ENCODE peak calls at places on chromosomes 16 and 17, in ten cellular contexts. R, A, E, V, O, X, S, H, C and W are unnamed samples.

GRCh38 chr17:18191071-18191667 is 7.5 kb downstream of the ALKBH5 start:
- DNase-seq in R (no peak), X (no peak), V (no peak), E (no peak), O (no peak), A (no peak), C (no peak), H (no peak), S (no peak), W (no peak)

GRCh38 chr16:28844226-28844885 is 1.8 kb downstream of the TUFM start:
- DNase-seq in O (no peak), V (no peak), S (no peak), H (no peak), C (no peak), R (no peak), X (no peak), A (no peak), E (no peak), W (no peak)

GRCh38 chr16:29820271-29820701 is at the start of gene MVP:
- DNase-seq in A (peak), E (no peak), H (peak), R (peak), O (no peak), X (peak), C (peak), V (peak), S (no peak), W (no peak)

GRCh38 chr16:88468289-88469129 is 15.4 kb downstream of the ZFPM1 start:
- DNase-seq in X (no peak), C (peak), O (no peak), A (peak), H (no peak), R (no peak), E (no peak), S (peak), V (peak), W (no peak)

GRCh38 chr17:40307691-40308289 is 1.2 kb upstream of the RARA start:
- DNase-seq in R (no peak), O (no peak), S (no peak), V (no peak), X (peak), A (no peak), C (no peak), E (no peak), H (no peak), W (no peak)

GRCh38 chr17:3558603-3559269 is 1.1 kb upstream of the TRPV3 start:
- DNase-seq in S (no peak), A (peak), C (peak), X (peak), E (no peak), H (peak), O (no peak), R (no peak), V (no peak), W (no peak)

GRCh38 chr17:61009619-61010018 is 332.0 kb downstream of the BCAS3 start:
- DNase-seq in S (peak), O (no peak), E (no peak), X (no peak), R (no peak), H (no peak), A (no peak), C (no peak), V (peak), W (no peak)

GRCh38 chr16:86949116-86949515 is 368.1 kb downstream of the C16orf95 start:
- DNase-seq in V (no peak), A (no peak), R (no peak), X (no peak), O (no peak), S (no peak), H (no peak), C (no peak), E (no peak), W (no peak)

GRCh38 chr17:7204335-7204734 is 15.3 kb downstream of the DLG4 start:
- DNase-seq in O (no peak), V (no peak), H (no peak), A (no peak), C (no peak), E (no peak), S (no peak), R (no peak), X (no peak), W (no peak)

GRCh38 chr17:77507116-77507885 is 366.5 kb downstream of the SEC14L1 start:
- DNase-seq in R (no peak), V (peak), E (no peak), X (no peak), O (no peak), A (no peak), C (no peak), H (no peak), S (peak), W (no peak)

GRCh38 chr17:19747829-19748806 is at the start of gene ALDH3A1:
- DNase-seq in X (no peak), R (no peak), O (no peak), H (no peak), A (peak), S (no peak), E (no peak), V (no peak), C (no peak), W (no peak)

GRCh38 chr16:17437142-17437720 is 33.5 kb downstream of the XYLT1 start:
- DNase-seq in O (no peak), V (no peak), C (no peak), R (no peak), A (no peak), X (no peak), S (peak), H (no peak), E (no peak), W (no peak)

GRCh38 chr16:16127469-16128116 is 95.7 kb downstream of the ABCC6 start:
- DNase-seq in O (peak), S (peak), V (peak), H (peak), R (peak), A (peak), E (peak), C (peak), X (peak), W (peak)

GRCh38 chr17:36814958-36815357 is 122.3 kb upstream of the LHX1 start:
- DNase-seq in R (no peak), A (no peak), O (no peak), V (no peak), H (no peak), C (no peak), S (no peak), E (no peak), X (no peak), W (no peak)

GRCh38 chr16:57629516-57630401 is 1.3 kb downstream of the ADGRG1 start:
- DNase-seq in H (no peak), V (no peak), R (no peak), E (no peak), S (no peak), A (no peak), C (no peak), O (no peak), X (no peak), W (no peak)

GRCh38 chr16:57627184-57627871 is 1.1 kb upstream of the ADGRG1 start:
- DNase-seq in O (no peak), R (no peak), E (peak), H (peak), S (peak), C (no peak), V (no peak), X (peak), A (peak), W (peak)

GRCh38 chr16:57626420-57627170 is 1.8 kb upstream of the ADGRG1 start:
- DNase-seq in C (no peak), O (no peak), R (no peak), H (no peak), A (no peak), X (no peak), V (no peak), S (no peak), E (no peak), W (no peak)

GRCh38 chr16:57628782-57629181 is 352 bp downstream of the ADGRG1 start:
- DNase-seq in E (no peak), R (no peak), H (no peak), O (no peak), V (no peak), A (no peak), X (no peak), C (no peak), S (no peak), W (no peak)

GRCh38 chr16:57628008-57628781 is at the start of gene ADGRG1:
- DNase-seq in E (peak), S (peak), A (peak), R (peak), O (peak), H (peak), C (peak), V (peak), X (peak), W (peak)
- TF ChIP-seq CTCF in E (peak), S (peak), A (peak), R (no peak), O (no peak), H (peak), C (no peak), V (peak), X (peak), W (no peak)

DNA sequence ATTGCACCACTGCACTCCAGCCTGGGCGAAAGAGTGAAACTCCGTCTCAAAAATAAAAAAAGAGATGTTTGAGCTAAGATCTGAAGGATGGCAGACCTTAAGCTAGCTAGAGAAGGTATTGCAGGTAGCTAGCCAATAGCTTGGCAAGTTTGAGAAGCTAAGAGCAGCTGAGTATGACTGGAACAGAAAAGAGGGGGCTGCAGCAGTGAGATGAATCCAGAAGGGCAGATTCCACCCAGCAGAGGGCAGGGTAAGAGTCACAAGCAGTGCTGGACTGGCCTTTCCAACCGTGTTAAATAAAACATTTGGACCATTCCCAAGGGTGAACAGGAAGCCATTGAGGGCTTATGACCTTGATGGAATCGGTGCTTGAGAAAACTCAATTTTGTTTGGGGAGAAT is 5.7 kb upstream of the PHAF1 start:
- DNase-seq in S (peak), A (peak), H (no peak), O (no peak), V (peak), R (no peak), C (no peak), E (no peak), X (peak), W (no peak)
- TF ChIP-seq CTCF in S (peak), A (peak), H (peak), O (peak), V (peak), R (peak), C (peak), E (peak), X (no peak), W (peak)

GRCh38 chr16:68596266-68596665 is 48.8 kb upstream of the CDH3 start:
- DNase-seq in C (no peak), A (no peak), E (no peak), S (no peak), O (no peak), R (no peak), X (no peak), V (no peak), H (no peak), W (no peak)

GRCh38 chr16:68590201-68590994 is 51.3 kb downstream of the ZFP90 start:
- DNase-seq in S (peak), H (peak), O (peak), C (no peak), E (no peak), A (peak), X (peak), V (peak), R (peak), W (peak)

GRCh38 chr16:68592466-68593337 is 52.4 kb upstream of the CDH3 start:
- DNase-seq in S (no peak), V (no peak), O (no peak), A (peak), H (no peak), C (no peak), R (no peak), X (no peak), E (no peak), W (no peak)
- TF ChIP-seq CTCF in S (peak), V (peak), O (no peak), A (peak), H (peak), C (no peak), R (no peak), X (no peak), E (peak), W (peak)

GRCh38 chr17:32342603-32343325 is 791 bp upstream of the C17orf75 start:
- DNase-seq in R (no peak), V (no peak), O (no peak), E (no peak), X (no peak), H (no peak), C (no peak), A (no peak), S (no peak), W (no peak)
- TF ChIP-seq CTCF in R (no peak), V (no peak), O (no peak), E (no peak), X (no peak), H (no peak), C (no peak), A (no peak), S (no peak), W (no peak)

GRCh38 chr17:48860034-48860433 is 29.2 kb downstream of the CALCOCO2 start:
- DNase-seq in C (no peak), V (no peak), S (no peak), R (no peak), H (no peak), O (no peak), E (no peak), A (no peak), X (no peak), W (no peak)
- TF ChIP-seq CTCF in C (no peak), V (peak), S (no peak), R (peak), H (peak), O (peak), E (peak), A (peak), X (no peak), W (no peak)

DNA sequence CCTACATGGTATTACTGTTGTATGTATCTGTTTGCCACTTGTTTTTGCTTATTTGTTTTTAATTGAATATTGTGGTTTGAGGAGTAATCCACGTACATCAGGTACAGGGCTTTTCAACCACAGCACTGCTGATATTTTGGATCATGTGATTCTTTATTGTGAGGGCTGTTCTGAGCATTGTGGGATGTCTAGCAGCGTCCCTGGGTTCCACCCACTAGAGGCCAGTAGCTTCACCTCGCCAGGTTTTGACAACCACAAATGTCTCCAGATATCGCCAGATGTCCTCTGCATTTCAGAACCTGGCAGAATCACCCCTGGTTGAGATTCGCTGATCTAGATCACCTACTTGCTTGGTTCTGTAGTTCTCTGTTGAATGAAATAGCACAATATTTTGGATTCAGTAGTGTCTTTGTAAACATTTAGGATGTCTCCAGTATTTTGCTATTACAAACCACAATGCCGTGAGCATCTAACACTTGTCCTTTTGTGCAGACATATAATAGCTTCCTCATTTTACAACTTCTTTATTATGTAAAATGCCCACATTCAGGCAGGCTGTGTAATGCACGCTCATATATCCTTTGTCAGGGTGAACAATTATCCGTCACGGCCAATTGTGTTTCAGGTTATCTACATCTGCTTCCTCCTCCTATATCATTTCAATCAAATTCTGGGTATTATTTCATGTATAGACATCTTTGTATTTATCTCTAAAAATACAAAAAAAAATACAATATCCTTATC is 380.3 kb downstream of the SNX29 start:
- DNase-seq in C (no peak), S (no peak), E (no peak), V (no peak), X (no peak), A (no peak), H (no peak), R (no peak), O (no peak), W (no peak)
- TF ChIP-seq CTCF in C (no peak), S (no peak), E (no peak), V (peak), X (no peak), A (peak), H (no peak), R (no peak), O (no peak), W (no peak)

GRCh38 chr17:29585080-29585751 is 4.2 kb downstream of the GIT1 start:
- DNase-seq in H (no peak), A (no peak), R (no peak), O (no peak), C (no peak), V (no peak), X (no peak), S (no peak), E (no peak), W (no peak)
- TF ChIP-seq CTCF in H (peak), A (peak), R (no peak), O (no peak), C (no peak), V (peak), X (no peak), S (peak), E (peak), W (peak)

GRCh38 chr17:79064026-79064425 is 10.6 kb upstream of the ENGASE start:
- DNase-seq in V (no peak), C (no peak), R (no peak), X (no peak), S (no peak), O (no peak), E (no peak), A (no peak), H (no peak), W (no peak)

GRCh38 chr17:79066963-79067362 is 7.7 kb upstream of the ENGASE start:
- DNase-seq in X (no peak), E (no peak), H (no peak), C (no peak), A (no peak), R (no peak), S (no peak), O (no peak), V (no peak), W (no peak)

GRCh38 chr17:79071161-79071560 is 3.5 kb upstream of the ENGASE start:
- DNase-seq in S (no peak), H (no peak), V (no peak), C (no peak), O (no peak), X (no peak), A (no peak), E (no peak), R (no peak), W (no peak)

GRCh38 chr17:79070266-79070880 is 4.3 kb upstream of the ENGASE start:
- DNase-seq in O (no peak), X (no peak), E (no peak), H (no peak), S (no peak), C (no peak), V (no peak), A (no peak), R (no peak), W (no peak)

DNA sequence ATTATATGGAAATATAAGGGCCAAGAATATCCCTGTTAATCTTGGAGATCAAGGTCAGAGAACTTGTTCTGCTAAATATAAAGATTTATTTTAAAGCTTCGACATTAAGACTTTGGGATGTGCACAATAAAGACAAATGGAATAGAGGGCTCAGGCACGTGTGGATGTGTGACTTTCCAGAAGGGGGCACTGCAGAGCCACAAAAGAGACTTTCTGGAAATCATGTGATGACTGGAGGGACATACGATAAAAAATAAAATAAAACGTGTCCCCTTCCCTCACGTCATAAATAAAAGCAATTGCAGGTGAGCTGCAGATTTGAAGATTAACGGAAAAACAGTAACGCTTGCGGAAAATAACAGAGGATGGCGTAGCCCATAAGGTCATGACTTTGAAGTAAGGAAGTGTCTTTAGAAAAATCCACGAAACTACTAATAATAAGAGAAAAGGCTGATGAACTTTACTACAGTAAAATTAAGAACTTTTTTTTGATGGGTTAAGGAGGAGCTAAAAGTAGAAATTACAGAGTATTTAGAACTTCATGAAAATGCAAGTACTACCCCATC is 9.4 kb upstream of the ENGASE start:
- DNase-seq in V (peak), S (peak), C (peak), E (no peak), R (no peak), A (peak), H (peak), X (peak), O (no peak), W (no peak)
- TF ChIP-seq CTCF in V (peak), S (peak), C (peak), E (peak), R (peak), A (peak), H (peak), X (peak), O (peak), W (peak)

GRCh38 chr17:2170023-2170422 is 115.1 kb downstream of the HIC1 start:
- DNase-seq in H (no peak), C (no peak), E (no peak), V (no peak), A (peak), O (no peak), X (no peak), R (no peak), S (no peak), W (no peak)
- TF ChIP-seq CTCF in H (peak), C (no peak), E (no peak), V (peak), A (peak), O (no peak), X (no peak), R (no peak), S (peak), W (no peak)

GRCh38 chr17:79029327-79030009 is 5.5 kb downstream of the C1QTNF1 start:
- DNase-seq in H (no peak), R (no peak), O (no peak), C (no peak), A (no peak), E (no peak), S (no peak), V (no peak), X (no peak), W (no peak)

GRCh38 chr17:79027274-79027924 is 3.4 kb downstream of the C1QTNF1 start:
- DNase-seq in O (no peak), X (no peak), E (no peak), H (no peak), C (no peak), S (peak), V (peak), R (no peak), A (no peak), W (no peak)

GRCh38 chr17:79027925-79028491 is 4.0 kb downstream of the C1QTNF1 start:
- DNase-seq in X (no peak), V (peak), H (no peak), O (no peak), C (no peak), R (no peak), A (no peak), S (no peak), E (no peak), W (no peak)

GRCh38 chr17:79026345-79027273 is 2.6 kb downstream of the C1QTNF1 start:
- DNase-seq in X (peak), R (peak), H (peak), V (no peak), O (no peak), A (peak), E (no peak), S (no peak), C (peak), W (no peak)

DNA sequence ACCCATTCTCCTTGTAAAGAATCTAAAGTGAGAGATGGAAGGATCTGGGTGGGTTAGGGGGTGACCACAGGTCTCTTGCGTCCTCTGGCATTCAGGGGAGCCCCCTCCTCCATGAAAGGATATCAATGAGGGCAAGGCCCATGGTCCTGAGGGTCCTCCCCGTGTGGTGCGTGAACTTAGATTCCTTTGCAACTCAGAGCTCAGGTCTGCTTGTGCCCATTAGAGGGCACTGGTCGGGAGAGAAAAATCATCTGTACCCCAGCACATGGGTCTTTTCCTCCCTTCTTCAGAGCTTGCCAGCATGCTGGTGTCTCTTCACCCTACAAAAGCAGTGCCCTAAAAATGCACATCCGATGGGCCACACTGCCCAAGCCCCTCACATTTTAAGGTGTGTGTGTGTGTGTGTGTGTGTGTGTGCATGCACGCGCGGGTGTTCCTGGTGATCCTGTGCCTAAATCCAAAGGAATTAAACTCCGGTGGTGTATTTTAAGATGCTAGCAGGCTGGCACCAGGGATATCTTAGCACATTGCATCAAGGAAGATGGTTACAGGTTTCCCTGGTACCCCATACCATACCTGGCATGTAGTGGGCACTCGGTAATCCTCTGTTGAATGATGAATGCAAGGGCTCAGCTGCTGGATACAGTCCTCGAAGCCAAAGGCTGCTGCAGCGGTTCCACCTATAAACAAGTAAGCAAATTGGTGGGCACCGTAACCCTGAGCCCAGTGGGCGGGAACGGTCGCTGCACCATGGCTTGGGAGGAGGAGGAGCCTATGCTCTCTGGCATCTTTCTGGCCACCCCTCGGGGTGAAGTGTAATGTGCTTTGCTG is 4.7 kb downstream of the C1QTNF1 start:
- DNase-seq in E (no peak), X (no peak), C (no peak), S (no peak), A (no peak), H (no peak), R (no peak), V (no peak), O (no peak), W (no peak)
- TF ChIP-seq CTCF in E (peak), X (peak), C (peak), S (peak), A (peak), H (peak), R (no peak), V (peak), O (no peak), W (peak)